ENCODE peak calls at places on chromosomes 4 and X, in eight cellular contexts. P, K, G, R, Y, T, S and W are unnamed samples.
A peak's percentile ranks its signal among the peaks of the same experiment; 100 is the strongest.

GRCh38 chr4:164116286-164116685 is 621.8 kb downstream of the TMA16 start:
- DNase-seq in P (no peak), K (no peak), G (no peak), R (no peak), Y (no peak), T (no peak), S (no peak), W (no peak)

GRCh38 chr4:107751670-107752069 is 31.6 kb upstream of the PAPSS1 start:
- DNase-seq in P (no peak), K (no peak), G (no peak), R (no peak), Y (no peak), T (no peak), S (no peak), W (no peak)

GRCh38 chrX:153477458-153477857 is 7.1 kb upstream of the HAUS7 start:
- DNase-seq in P (no peak), K (no peak), G (no peak), R (no peak), Y (no peak), T (no peak), S (no peak), W (no peak)

GRCh38 chrX:107676559-107677378 is 48.5 kb downstream of the PRPS1 start:
- DNase-seq in P (peak; percentile 96), K (no peak), G (peak; percentile 89), R (peak; percentile 59), Y (peak; percentile 91), T (peak; percentile 63), S (peak; percentile 59), W (peak; percentile 96)

GRCh38 chr4:155473420-155474095 is 96.8 kb upstream of the MAP9 start:
- DNase-seq in P (no peak), K (no peak), G (no peak), R (peak; percentile 82), Y (no peak), T (no peak), S (no peak), W (peak; percentile 34)

GRCh38 chr4:76896731-76897521 is 1.0 kb downstream of the SOWAHB start:
- DNase-seq in P (peak; percentile 13), K (peak; percentile 73), G (no peak), R (peak; percentile 74), Y (no peak), T (peak; percentile 59), S (no peak), W (no peak)

GRCh38 chr4:876780-877179 is 50.9 kb upstream of the CPLX1 start:
- DNase-seq in P (no peak), K (peak; percentile 69), G (no peak), R (peak; percentile 16), Y (no peak), T (no peak), S (no peak), W (no peak)

GRCh38 chr4:174681723-174682300 is 147.2 kb downstream of the GLRA3 start:
- DNase-seq in P (peak; percentile 65), K (no peak), G (no peak), R (peak; percentile 2), Y (no peak), T (no peak), S (no peak), W (no peak)

GRCh38 chr4:147772459-147772969 is 40.6 kb downstream of the ARHGAP10 start:
- DNase-seq in P (peak; percentile 70), K (no peak), G (no peak), R (no peak), Y (no peak), T (no peak), S (no peak), W (no peak)

GRCh38 chr4:6987566-6987920 is 55.6 kb upstream of the TADA2B start:
- DNase-seq in P (no peak), K (peak; percentile 54), G (no peak), R (peak; percentile 82), Y (no peak), T (no peak), S (no peak), W (no peak)

GRCh38 chr4:58679051-58679450 is 1568.9 kb upstream of the IGFBP7 start:
- DNase-seq in P (no peak), K (no peak), G (no peak), R (peak; percentile 21), Y (no peak), T (no peak), S (no peak), W (no peak)

GRCh38 chrX:54419559-54420302 is 20.5 kb upstream of the TSR2 start:
- DNase-seq in P (no peak), K (no peak), G (no peak), R (no peak), Y (no peak), T (no peak), S (no peak), W (no peak)

GRCh38 chr4:47837582-47838294 is at the start of gene CORIN:
- DNase-seq in P (no peak), K (peak; percentile 70), G (no peak), R (peak; percentile 29), Y (peak; percentile 76), T (no peak), S (no peak), W (no peak)

GRCh38 chr4:8368061-8368481 is 72.5 kb downstream of the ACOX3 start:
- DNase-seq in P (no peak), K (no peak), G (no peak), R (no peak), Y (no peak), T (no peak), S (no peak), W (no peak)

GRCh38 chrX:131734621-131735020 is 190.7 kb downstream of the OR13H1 start:
- DNase-seq in P (no peak), K (no peak), G (peak; percentile 85), R (no peak), Y (no peak), T (peak; percentile 79), S (no peak), W (no peak)

GRCh38 chrX:19889582-19890342 is 2.4 kb upstream of the SH3KBP1 start:
- DNase-seq in P (peak; percentile 64), K (no peak), G (no peak), R (no peak), Y (no peak), T (no peak), S (no peak), W (no peak)

GRCh38 chr4:3372933-3373465 is 68.8 kb upstream of the HGFAC start:
- DNase-seq in P (no peak), K (no peak), G (peak; percentile 69), R (no peak), Y (no peak), T (no peak), S (no peak), W (no peak)

GRCh38 chr4:15466596-15466995 is 3.1 kb upstream of the CC2D2A start:
- DNase-seq in P (no peak), K (no peak), G (no peak), R (no peak), Y (no peak), T (no peak), S (no peak), W (no peak)
- H3K4me3 ChIP-seq in P (no peak overlapping the region), K (no peak overlapping the region), G (no peak overlapping the region), R (no peak overlapping the region), Y (no peak overlapping the region), T (no peak overlapping the region), S (no peak overlapping the region), W (no peak overlapping the region)

DNA sequence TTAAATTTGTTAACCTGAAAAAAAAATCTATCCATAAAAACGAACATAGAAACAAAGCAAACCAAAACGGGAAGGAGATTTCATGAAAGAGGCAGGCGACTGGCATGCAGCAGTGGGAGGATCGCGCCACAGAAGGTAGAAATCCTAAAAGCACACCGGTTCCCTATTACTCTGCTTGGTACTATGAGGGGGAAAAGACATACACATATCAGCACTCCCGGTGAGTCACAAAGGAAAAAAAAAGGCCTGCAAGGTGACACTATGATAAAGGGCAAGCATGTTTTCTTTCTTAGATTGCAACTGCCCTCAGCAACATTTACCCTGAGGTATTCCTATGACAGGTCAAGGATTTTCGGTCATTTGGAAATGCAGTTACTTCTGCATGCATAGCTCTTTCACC is 60.6 kb upstream of the NAP1L5 start:
- DNase-seq in P (no peak), K (no peak), G (no peak), R (peak; percentile 18), Y (no peak), T (no peak), S (no peak), W (no peak)
- H3K4me3 ChIP-seq in P (no peak overlapping the region), K (no peak overlapping the region), G (no peak overlapping the region), R (no peak overlapping the region), Y (peak overlapping the region; percentile 28), T (no peak overlapping the region), S (no peak overlapping the region), W (no peak overlapping the region)

GRCh38 chr4:102612195-102612594 is 111.0 kb downstream of the NFKB1 start:
- DNase-seq in P (no peak), K (no peak), G (no peak), R (no peak), Y (no peak), T (no peak), S (no peak), W (no peak)

GRCh38 chr4:102610007-102610406 is 108.8 kb downstream of the NFKB1 start:
- DNase-seq in P (peak; percentile 22), K (no peak), G (no peak), R (no peak), Y (no peak), T (no peak), S (no peak), W (no peak)

GRCh38 chr4:102614801-102615200 is 113.6 kb downstream of the NFKB1 start:
- DNase-seq in P (no peak), K (peak; percentile 40), G (no peak), R (peak; percentile 70), Y (no peak), T (peak; percentile 71), S (no peak), W (no peak)

GRCh38 chr4:102610476-102610875 is 109.3 kb downstream of the NFKB1 start:
- DNase-seq in P (no peak), K (peak; percentile 15), G (no peak), R (peak; percentile 22), Y (no peak), T (no peak), S (no peak), W (no peak)

DNA sequence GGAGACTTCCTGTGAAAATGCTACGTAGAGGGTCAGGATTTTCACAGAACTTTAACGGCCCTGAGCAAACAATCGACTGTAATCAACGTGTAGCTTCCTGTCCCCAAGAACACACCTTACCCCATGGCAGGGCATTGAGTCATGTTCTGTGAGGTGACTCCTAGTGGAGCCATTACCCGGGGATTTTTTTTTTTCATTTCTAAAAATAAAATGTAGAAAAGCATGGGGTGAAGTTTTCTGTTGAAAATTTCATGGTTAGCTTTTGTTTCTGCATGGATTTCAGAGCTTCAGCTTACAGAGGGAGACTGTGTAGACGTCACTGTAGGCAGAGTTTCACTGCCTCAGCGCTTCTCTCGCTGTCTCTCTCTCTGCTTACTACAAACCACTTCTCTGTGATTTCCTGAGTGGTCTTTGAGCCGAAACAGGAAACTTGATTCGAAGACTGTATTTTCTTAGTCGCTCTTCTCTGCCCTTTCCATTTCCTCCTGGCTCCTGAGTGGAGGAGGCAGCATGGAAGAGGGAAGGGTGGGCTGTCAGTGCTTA is 111.7 kb downstream of the NFKB1 start:
- DNase-seq in P (no peak), K (no peak), G (no peak), R (peak; percentile 64), Y (no peak), T (peak; percentile 60), S (no peak), W (no peak)
- H3K4me3 ChIP-seq in P (no peak overlapping the region), K (no peak overlapping the region), G (no peak overlapping the region), R (no peak overlapping the region), Y (no peak overlapping the region), T (peak overlapping the region; percentile 54), S (no peak overlapping the region), W (no peak overlapping the region)

GRCh38 chr4:180058731-180059215 is 2184.4 kb upstream of the TENM3 start:
- DNase-seq in P (peak; percentile 37), K (peak; percentile 89), G (peak; percentile 32), R (peak; percentile 87), Y (no peak), T (no peak), S (no peak), W (no peak)
- H3K4me3 ChIP-seq in P (peak overlapping the region; percentile 53), K (peak overlapping the region; percentile 92), G (peak overlapping the region; percentile 31), R (peak overlapping the region; percentile 68), Y (peak overlapping the region; percentile 60), T (no peak overlapping the region), S (peak overlapping the region; percentile 28), W (peak overlapping the region; percentile 60)

GRCh38 chrX:44245730-44246129 is 97.7 kb downstream of the EFHC2 start:
- DNase-seq in P (no peak), K (no peak), G (no peak), R (no peak), Y (no peak), T (peak; percentile 59), S (no peak), W (no peak)
- H3K4me3 ChIP-seq in P (no peak overlapping the region), K (no peak overlapping the region), G (no peak overlapping the region), R (no peak overlapping the region), Y (no peak overlapping the region), T (no peak overlapping the region), S (no peak overlapping the region), W (no peak overlapping the region)